ENCODE peak calls at places on chromosome 14, in eight cellular contexts. One of them, this sample, is unnamed.

GRCh38 chr14:100305446-100306255 is 593 bp downstream of the SLC25A29 start:
- DNase-seq in HT-29: no peak
- DNase-seq in smooth muscle cell of the brain vasculature: no peak
- DNase-seq in glomerular endothelial cell: no peak
- DNase-seq in hepatocyte: peak; percentile 52
- DNase-seq in endothelial cell: peak; percentile 31
- DNase-seq in astrocyte: no peak
- DNase-seq in T-cell: peak; percentile 20
- DNase-seq in this sample: peak; percentile 33

GRCh38 chr14:76664790-76665189 is 96.5 kb upstream of the VASH1 start:
- DNase-seq in smooth muscle cell of the brain vasculature: no peak
- DNase-seq in hepatocyte: no peak
- DNase-seq in glomerular endothelial cell: no peak
- DNase-seq in astrocyte: no peak
- DNase-seq in endothelial cell: no peak
- DNase-seq in HT-29: no peak
- DNase-seq in T-cell: no peak
- DNase-seq in this sample: no peak

GRCh38 chr14:28780843-28781503 is 14.4 kb downstream of the FOXG1 start:
- DNase-seq in HT-29: no peak
- DNase-seq in hepatocyte: no peak
- DNase-seq in endothelial cell: no peak
- DNase-seq in astrocyte: no peak
- DNase-seq in glomerular endothelial cell: no peak
- DNase-seq in smooth muscle cell of the brain vasculature: no peak
- DNase-seq in T-cell: no peak
- DNase-seq in this sample: no peak

GRCh38 chr14:74301594-74302159 is 1.1 kb downstream of the ABCD4 start:
- DNase-seq in T-cell: no peak
- DNase-seq in hepatocyte: no peak
- DNase-seq in HT-29: no peak
- DNase-seq in endothelial cell: no peak
- DNase-seq in smooth muscle cell of the brain vasculature: no peak
- DNase-seq in glomerular endothelial cell: no peak
- DNase-seq in astrocyte: no peak
- DNase-seq in this sample: no peak

GRCh38 chr14:102192840-102193502 is 53.3 kb downstream of the WDR20 start:
- DNase-seq in T-cell: no peak
- DNase-seq in glomerular endothelial cell: no peak
- DNase-seq in astrocyte: no peak
- DNase-seq in hepatocyte: no peak
- DNase-seq in endothelial cell: no peak
- DNase-seq in smooth muscle cell of the brain vasculature: no peak
- DNase-seq in HT-29: no peak
- DNase-seq in this sample: no peak

GRCh38 chr14:56858422-56858821 is 48.1 kb upstream of the OTX2 start:
- DNase-seq in HT-29: no peak
- DNase-seq in endothelial cell: no peak
- DNase-seq in astrocyte: no peak
- DNase-seq in glomerular endothelial cell: no peak
- DNase-seq in T-cell: no peak
- DNase-seq in smooth muscle cell of the brain vasculature: no peak
- DNase-seq in hepatocyte: peak; percentile 30
- DNase-seq in this sample: no peak

GRCh38 chr14:55752580-55753365 is 172.8 kb downstream of the KTN1 start:
- DNase-seq in endothelial cell: no peak
- DNase-seq in astrocyte: peak; percentile 65
- DNase-seq in smooth muscle cell of the brain vasculature: peak; percentile 41
- DNase-seq in T-cell: no peak
- DNase-seq in HT-29: peak; percentile 78
- DNase-seq in hepatocyte: peak; percentile 30
- DNase-seq in glomerular endothelial cell: peak; percentile 66
- DNase-seq in this sample: no peak

GRCh38 chr14:24815543-24815942 is 181.6 kb upstream of the GZMB start:
- DNase-seq in endothelial cell: no peak
- DNase-seq in HT-29: no peak
- DNase-seq in astrocyte: no peak
- DNase-seq in glomerular endothelial cell: no peak
- DNase-seq in smooth muscle cell of the brain vasculature: no peak
- DNase-seq in T-cell: no peak
- DNase-seq in hepatocyte: no peak
- DNase-seq in this sample: no peak

GRCh38 chr14:96051642-96052540 is 12.7 kb downstream of the C14orf132 start:
- DNase-seq in hepatocyte: no peak
- DNase-seq in astrocyte: no peak
- DNase-seq in HT-29: peak; percentile 29
- DNase-seq in T-cell: no peak
- DNase-seq in glomerular endothelial cell: no peak
- DNase-seq in endothelial cell: no peak
- DNase-seq in smooth muscle cell of the brain vasculature: no peak
- DNase-seq in this sample: no peak

GRCh38 chr14:92456215-92457017 is 57.2 kb upstream of the RIN3 start:
- DNase-seq in endothelial cell: peak; percentile 74
- DNase-seq in smooth muscle cell of the brain vasculature: no peak
- DNase-seq in HT-29: peak; percentile 44
- DNase-seq in T-cell: peak; percentile 19
- DNase-seq in hepatocyte: peak; percentile 83
- DNase-seq in astrocyte: peak; percentile 33
- DNase-seq in glomerular endothelial cell: no peak
- DNase-seq in this sample: peak; percentile 90

GRCh38 chr14:71730471-71730870 is 201.8 kb upstream of the RGS6 start:
- DNase-seq in astrocyte: peak; percentile 60
- DNase-seq in endothelial cell: no peak
- DNase-seq in smooth muscle cell of the brain vasculature: no peak
- DNase-seq in hepatocyte: no peak
- DNase-seq in HT-29: no peak
- DNase-seq in T-cell: no peak
- DNase-seq in glomerular endothelial cell: no peak
- DNase-seq in this sample: no peak

GRCh38 chr14:100891051-100891450 is 12.5 kb downstream of the RTL1 start:
- DNase-seq in glomerular endothelial cell: no peak
- DNase-seq in HT-29: no peak
- DNase-seq in T-cell: no peak
- DNase-seq in endothelial cell: no peak
- DNase-seq in astrocyte: no peak
- DNase-seq in hepatocyte: no peak
- DNase-seq in smooth muscle cell of the brain vasculature: no peak
- DNase-seq in this sample: no peak

GRCh38 chr14:50041980-50042379 is 74.4 kb downstream of the VCPKMT start:
- DNase-seq in HT-29: no peak
- DNase-seq in astrocyte: no peak
- DNase-seq in smooth muscle cell of the brain vasculature: no peak
- DNase-seq in endothelial cell: no peak
- DNase-seq in hepatocyte: no peak
- DNase-seq in T-cell: no peak
- DNase-seq in glomerular endothelial cell: no peak
- DNase-seq in this sample: no peak

GRCh38 chr14:102513899-102514772 is 4.6 kb upstream of the ANKRD9 start:
- DNase-seq in glomerular endothelial cell: no peak
- DNase-seq in hepatocyte: no peak
- DNase-seq in endothelial cell: no peak
- DNase-seq in astrocyte: no peak
- DNase-seq in HT-29: no peak
- DNase-seq in smooth muscle cell of the brain vasculature: no peak
- DNase-seq in T-cell: no peak
- DNase-seq in this sample: no peak

GRCh38 chr14:97878727-97879126 is 1081.5 kb downstream of the VRK1 start:
- DNase-seq in hepatocyte: no peak
- DNase-seq in astrocyte: peak; percentile 67
- DNase-seq in smooth muscle cell of the brain vasculature: no peak
- DNase-seq in T-cell: peak; percentile 47
- DNase-seq in glomerular endothelial cell: no peak
- DNase-seq in HT-29: no peak
- DNase-seq in endothelial cell: no peak
- DNase-seq in this sample: no peak

GRCh38 chr14:86796221-86797074 is 1196.5 kb downstream of the GALC start:
- DNase-seq in smooth muscle cell of the brain vasculature: no peak
- DNase-seq in T-cell: no peak
- DNase-seq in astrocyte: peak; percentile 82
- DNase-seq in HT-29: no peak
- DNase-seq in glomerular endothelial cell: no peak
- DNase-seq in endothelial cell: no peak
- DNase-seq in hepatocyte: no peak
- DNase-seq in this sample: peak; percentile 64

GRCh38 chr14:23539209-23539866 is 12.2 kb downstream of the ZFHX2 start:
- DNase-seq in HT-29: peak; percentile 43
- DNase-seq in smooth muscle cell of the brain vasculature: no peak
- DNase-seq in astrocyte: no peak
- DNase-seq in glomerular endothelial cell: no peak
- DNase-seq in T-cell: peak; percentile 30
- DNase-seq in endothelial cell: peak; percentile 71
- DNase-seq in hepatocyte: peak; percentile 63
- DNase-seq in this sample: peak; percentile 66

GRCh38 chr14:22718091-22718490 is 48.4 kb upstream of the OXA1L start:
- DNase-seq in T-cell: no peak
- DNase-seq in endothelial cell: no peak
- DNase-seq in astrocyte: no peak
- DNase-seq in hepatocyte: no peak
- DNase-seq in glomerular endothelial cell: no peak
- DNase-seq in HT-29: no peak
- DNase-seq in smooth muscle cell of the brain vasculature: no peak
- DNase-seq in this sample: no peak

GRCh38 chr14:94655169-94655710 is 43.0 kb downstream of the SERPINA3 start:
- DNase-seq in glomerular endothelial cell: no peak
- DNase-seq in T-cell: no peak
- DNase-seq in HT-29: no peak
- DNase-seq in endothelial cell: no peak
- DNase-seq in smooth muscle cell of the brain vasculature: no peak
- DNase-seq in astrocyte: no peak
- DNase-seq in hepatocyte: no peak
- DNase-seq in this sample: no peak